ENCODE peak calls at places on chromosomes 13 and 19, in six cellular contexts. E is globus pallidus; W is HL-60; H is stimulated activated CD8-positive, alpha-beta memory T cell treated with anti-CD3 and anti-CD28 coated beads, Interleukin-2, amount 100 ng/mL, for 48 hours; R is caudate nucleus; D is A549. G is an unnamed sample.

GRCh38 chr19:49857834-49858590 is 7.1 kb downstream of the PTOV1 start:
- DNase-seq in E (no peak), W (no peak), H (no peak), R (no peak), D (no peak), G (no peak)

GRCh38 chr19:2507109-2507508 is 31.2 kb downstream of the GADD45B start:
- DNase-seq in E (no peak), W (peak; percentile 42), H (no peak), R (no peak), D (peak; percentile 52), G (peak; percentile 88)

GRCh38 chr19:55474269-55475265 is 1.9 kb upstream of the ZNF628 start:
- DNase-seq in E (no peak), W (no peak), H (no peak), R (no peak), D (no peak), G (peak; percentile 29)

GRCh38 chr13:30696278-30697176 is 38.8 kb upstream of the ALOX5AP start:
- DNase-seq in E (peak; percentile 61), W (peak; percentile 78), H (no peak), R (no peak), D (no peak), G (no peak)

GRCh38 chr13:93270769-93271753 is 44.5 kb downstream of the GPC6 start:
- DNase-seq in E (no peak), W (no peak), H (no peak), R (no peak), D (no peak), G (no peak)

GRCh38 chr13:20353973-20354372 is 121.9 kb upstream of the GJB6 start:
- DNase-seq in E (no peak), W (peak; percentile 75), H (no peak), R (no peak), D (no peak), G (peak; percentile 62)

GRCh38 chr19:49110567-49110966 is 3.6 kb upstream of the LIN7B start:
- DNase-seq in E (no peak), W (no peak), H (no peak), R (no peak), D (no peak), G (peak; percentile 58)

GRCh38 chr13:61944329-61944929 is 528.8 kb upstream of the PCDH20 start:
- DNase-seq in E (no peak), W (no peak), H (no peak), R (no peak), D (no peak), G (no peak)

GRCh38 chr19:4288091-4288777 is 9.2 kb downstream of the SHD start:
- DNase-seq in E (no peak), W (no peak), H (no peak), R (no peak), D (no peak), G (no peak)

GRCh38 chr19:38852231-38853044 is 2.7 kb upstream of the HNRNPL start:
- DNase-seq in E (peak; percentile 38), W (peak; percentile 56), H (peak; percentile 47), R (peak; percentile 26), D (peak; percentile 86), G (peak; percentile 52)

GRCh38 chr19:49929121-49929610 is at the start of the genes ATF5 and NUP62:
- DNase-seq in E (peak; percentile 83), W (peak; percentile 90), H (peak; percentile 92), R (peak; percentile 63), D (peak; percentile 99), G (peak; percentile 82)

GRCh38 chr19:4524808-4525562 is 6.7 kb upstream of the PLIN4 start:
- DNase-seq in E (no peak), W (peak; percentile 69), H (peak; percentile 65), R (no peak), D (peak; percentile 63), G (peak; percentile 58)

GRCh38 chr19:46761418-46761831 is 15.2 kb upstream of the STRN4 start:
- DNase-seq in E (no peak), W (no peak), H (no peak), R (no peak), D (no peak), G (peak; percentile 45)

GRCh38 chr13:32334676-32335075 is 19.4 kb downstream of the BRCA2 start:
- DNase-seq in E (no peak), W (no peak), H (no peak), R (no peak), D (no peak), G (peak; percentile 39)

GRCh38 chr13:48644141-48644540 is 9.6 kb upstream of the CYSLTR2 start:
- DNase-seq in E (no peak), W (no peak), H (no peak), R (no peak), D (no peak), G (no peak)

GRCh38 chr13:44093607-44094583 is 214.2 kb downstream of the LACC1 start:
- DNase-seq in E (no peak), W (no peak), H (no peak), R (no peak), D (no peak), G (no peak)

GRCh38 chr13:32409561-32410440 is 18.1 kb downstream of the N4BP2L1 start:
- DNase-seq in E (peak; percentile 32), W (no peak), H (no peak), R (no peak), D (no peak), G (peak; percentile 82)

GRCh38 chr13:37319041-37319443 is 213.6 kb upstream of the CSNK1A1L start:
- DNase-seq in E (no peak), W (no peak), H (no peak), R (no peak), D (no peak), G (no peak)

GRCh38 chr19:13055213-13056051 is 47.2 kb downstream of the LYL1 start:
- DNase-seq in E (no peak), W (no peak), H (no peak), R (no peak), D (no peak), G (peak; percentile 95)

GRCh38 chr19:6233051-6233826 is 46.5 kb downstream of the MLLT1 start:
- DNase-seq in E (no peak), W (no peak), H (no peak), R (no peak), D (no peak), G (peak; percentile 73)

GRCh38 chr19:50717891-50718254 is 1.7 kb downstream of the SHANK1 start:
- DNase-seq in E (no peak), W (no peak), H (no peak), R (no peak), D (no peak), G (no peak)

GRCh38 chr19:46753420-46754155 is 7.3 kb upstream of the STRN4 start:
- DNase-seq in E (no peak), W (peak; percentile 77), H (peak; percentile 42), R (no peak), D (peak; percentile 79), G (no peak)

GRCh38 chr13:77386880-77387606 is 60.1 kb upstream of the MYCBP2 start:
- DNase-seq in E (peak; percentile 16), W (peak; percentile 82), H (no peak), R (no peak), D (no peak), G (peak; percentile 58)

G was measured in fibroblast of pulmonary artery.